ENCODE peak calls at places on chromosomes 4 and X, in four cellular contexts. G is IMR-90, Y is uterus, A is GM12891. C is an unnamed sample.
A peak's percentile ranks its signal among the peaks of the same experiment; 100 is the strongest.

GRCh38 chr4:158949094-158949493 is 153.8 kb upstream of the RAPGEF2 start:
- DNase-seq in A (no peak), G (peak; percentile 58), Y (no peak), C (peak; percentile 45)

GRCh38 chr4:139511320-139511719 is 44.7 kb downstream of the SETD7 start:
- DNase-seq in G (no peak), Y (no peak), A (no peak), C (no peak)

GRCh38 chrX:56766554-56767412 is 37.7 kb downstream of the NBDY start:
- DNase-seq in G (peak; percentile 39), A (no peak), Y (no peak), C (no peak)

GRCh38 chr4:3009422-3009821 is 46.1 kb downstream of the GRK4 start:
- DNase-seq in Y (no peak), A (no peak), G (no peak), C (no peak)

GRCh38 chrX:21800344-21800770 is 39.1 kb upstream of the MBTPS2 start:
- DNase-seq in A (no peak), G (peak; percentile 4), Y (no peak), C (no peak)

GRCh38 chr4:173943547-173943946 is 339.9 kb downstream of the FBXO8 start:
- DNase-seq in Y (no peak), G (no peak), A (no peak), C (no peak)

GRCh38 chrX:24341795-24342194 is 18.6 kb upstream of the SUPT20HL1 start:
- DNase-seq in A (no peak), G (peak; percentile 81), Y (no peak), C (no peak)

GRCh38 chr4:124427095-124427767 is 285.3 kb downstream of the ANKRD50 start:
- DNase-seq in Y (peak; percentile 65), A (no peak), G (no peak), C (no peak)

GRCh38 chrX:44245730-44246129 is 97.7 kb downstream of the EFHC2 start:
- DNase-seq in A (no peak), G (no peak), Y (no peak), C (no peak)

GRCh38 chr4:111066447-111066846 is 443.6 kb upstream of the PITX2 start:
- DNase-seq in Y (no peak), A (no peak), G (peak; percentile 63), C (no peak)

GRCh38 chrX:134753185-134754008 is 95.1 kb upstream of the PLAC1 start:
- DNase-seq in Y (no peak), G (peak; percentile 65), A (no peak), C (no peak)

GRCh38 chr4:169922632-169923276 is 103.4 kb downstream of the MFAP3L start:
- DNase-seq in G (no peak), A (no peak), Y (no peak), C (no peak)

GRCh38 chr4:99645036-99645435 is 12.6 kb downstream of the C4orf54 start:
- DNase-seq in Y (no peak), A (no peak), G (no peak), C (no peak)

GRCh38 chr4:81164126-81164525 is 50.9 kb downstream of the PRKG2 start:
- DNase-seq in A (no peak), Y (no peak), G (no peak), C (no peak)

GRCh38 chrX:109966246-109966645 is 36.7 kb upstream of the TMEM164 start:
- DNase-seq in Y (no peak), A (no peak), G (no peak), C (no peak)

GRCh38 chr4:6909970-6910339 is 329 bp downstream of the TBC1D14 start:
- DNase-seq in G (no peak), Y (no peak), A (peak; percentile 58), C (peak; percentile 86)

GRCh38 chr4:101993002-101993840 is 202.7 kb downstream of the BANK1 start:
- DNase-seq in G (no peak), Y (no peak), A (no peak), C (no peak)

GRCh38 chrX:110167952-110168451 is 149.9 kb downstream of the AMMECR1 start:
- DNase-seq in G (no peak), Y (no peak), A (no peak), C (peak; percentile 80)

GRCh38 chr4:39820186-39820585 is 122.2 kb downstream of the UBE2K start:
- DNase-seq in A (no peak), Y (no peak), G (no peak), C (peak; percentile 19)
- TF ChIP-seq POLR2A in A (no peak), Y (no peak), G (no peak), C (no peak)

GRCh38 chrX:49167740-49168108 is 4.0 kb upstream of the PLP2 start:
- DNase-seq in A (no peak), G (no peak), Y (no peak), C (no peak)

GRCh38 chrX:49163555-49164419 is 1.2 kb downstream of the MAGIX start:
- DNase-seq in Y (peak; percentile 89), A (peak; percentile 70), G (peak; percentile 73), C (peak; percentile 96)

GRCh38 chrX:49164589-49165360 is 2.2 kb downstream of the MAGIX start:
- DNase-seq in Y (no peak), G (no peak), A (no peak), C (no peak)

GRCh38 chrX:49165901-49166881 is 3.6 kb downstream of the MAGIX start:
- DNase-seq in G (peak; percentile 61), Y (peak; percentile 76), A (no peak), C (peak; percentile 91)

GRCh38 chrX:49166914-49167739 is 4.6 kb downstream of the MAGIX start:
- DNase-seq in G (peak; percentile 73), A (no peak), Y (peak; percentile 84), C (peak; percentile 78)
- TF ChIP-seq POLR2A in G (peak; percentile 40), A (no peak), Y (peak; percentile 60), C (peak; percentile 75)

GRCh38 chr4:26320159-26320452 is 708 bp upstream of the RBPJ start:
- DNase-seq in A (peak; percentile 38), Y (no peak), G (peak; percentile 28), C (peak; percentile 77)
- TF ChIP-seq POLR2A in A (no peak), Y (no peak), G (no peak), C (no peak)

DNA sequence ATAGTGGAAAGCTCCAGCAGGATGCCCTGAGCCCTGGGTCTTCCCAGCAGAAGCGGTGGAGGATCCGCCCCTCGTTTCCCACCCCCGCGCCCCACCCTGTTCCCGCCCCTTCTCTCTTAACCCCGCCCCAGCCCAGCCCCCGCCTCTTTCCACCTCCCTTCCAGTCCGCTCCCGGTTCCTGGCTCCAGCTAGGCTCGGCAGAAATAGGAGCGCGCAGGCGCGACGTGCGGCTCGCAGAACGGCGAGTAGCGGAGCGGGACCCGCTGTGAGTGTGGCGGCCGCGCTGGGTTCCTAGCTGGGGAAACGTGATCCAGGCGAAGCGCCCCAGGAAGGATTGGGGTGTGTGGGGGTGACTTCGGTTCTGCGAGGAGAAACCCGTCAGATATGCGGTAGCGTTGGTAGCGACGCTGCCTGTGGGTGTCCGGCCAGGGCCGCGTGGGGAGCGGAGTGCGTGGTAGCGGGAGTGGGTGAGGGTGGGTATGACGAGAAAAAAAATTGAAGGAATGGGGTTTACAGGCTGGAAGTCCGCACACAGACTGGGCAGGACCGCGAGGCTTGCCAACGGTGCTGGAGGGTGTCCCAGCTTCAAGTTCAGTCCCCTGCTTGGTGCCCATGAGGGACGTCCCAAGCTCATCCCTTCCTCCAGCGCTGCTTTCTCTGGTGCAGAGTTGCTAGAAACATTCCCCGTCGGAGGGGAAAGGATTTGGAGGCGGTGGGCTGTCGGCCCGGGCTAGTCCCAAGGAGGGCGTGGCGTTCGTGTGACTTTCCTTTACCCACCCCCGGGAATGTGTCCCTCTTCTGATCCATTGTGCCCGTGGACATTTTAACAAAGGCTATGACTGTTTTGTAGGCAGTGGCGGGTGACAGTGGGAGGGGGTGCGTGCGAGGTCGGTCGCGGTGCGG is at the start of gene PRRG1:
- DNase-seq in A (no peak), G (peak; percentile 83), Y (peak; percentile 71), C (peak; percentile 60)
- TF ChIP-seq POLR2A in A (no peak), G (peak; percentile 80), Y (peak; percentile 42), C (no peak)

GRCh38 chr4:55546633-55547460 is at the start of gene CLOCK:
- DNase-seq in Y (peak; percentile 87), A (peak; percentile 74), G (peak; percentile 85), C (peak; percentile 83)
- TF ChIP-seq POLR2A in Y (peak; percentile 40), A (no peak), G (peak; percentile 54), C (no peak)

GRCh38 chr4:1289232-1290164 is at the start of gene MAEA:
- DNase-seq in Y (peak; percentile 95), G (peak; percentile 95), A (peak; percentile 100), C (peak; percentile 98)
- TF ChIP-seq POLR2A in Y (peak; percentile 67), G (peak; percentile 88), A (peak; percentile 85), C (peak; percentile 97)

GRCh38 chr4:48016141-48017107 is at the start of the genes CNGA1 and NIPAL1:
- DNase-seq in Y (peak; percentile 26), A (peak; percentile 81), G (peak; percentile 23), C (peak; percentile 76)
- TF ChIP-seq POLR2A in Y (no peak), A (no peak), G (no peak), C (no peak)

DNA sequence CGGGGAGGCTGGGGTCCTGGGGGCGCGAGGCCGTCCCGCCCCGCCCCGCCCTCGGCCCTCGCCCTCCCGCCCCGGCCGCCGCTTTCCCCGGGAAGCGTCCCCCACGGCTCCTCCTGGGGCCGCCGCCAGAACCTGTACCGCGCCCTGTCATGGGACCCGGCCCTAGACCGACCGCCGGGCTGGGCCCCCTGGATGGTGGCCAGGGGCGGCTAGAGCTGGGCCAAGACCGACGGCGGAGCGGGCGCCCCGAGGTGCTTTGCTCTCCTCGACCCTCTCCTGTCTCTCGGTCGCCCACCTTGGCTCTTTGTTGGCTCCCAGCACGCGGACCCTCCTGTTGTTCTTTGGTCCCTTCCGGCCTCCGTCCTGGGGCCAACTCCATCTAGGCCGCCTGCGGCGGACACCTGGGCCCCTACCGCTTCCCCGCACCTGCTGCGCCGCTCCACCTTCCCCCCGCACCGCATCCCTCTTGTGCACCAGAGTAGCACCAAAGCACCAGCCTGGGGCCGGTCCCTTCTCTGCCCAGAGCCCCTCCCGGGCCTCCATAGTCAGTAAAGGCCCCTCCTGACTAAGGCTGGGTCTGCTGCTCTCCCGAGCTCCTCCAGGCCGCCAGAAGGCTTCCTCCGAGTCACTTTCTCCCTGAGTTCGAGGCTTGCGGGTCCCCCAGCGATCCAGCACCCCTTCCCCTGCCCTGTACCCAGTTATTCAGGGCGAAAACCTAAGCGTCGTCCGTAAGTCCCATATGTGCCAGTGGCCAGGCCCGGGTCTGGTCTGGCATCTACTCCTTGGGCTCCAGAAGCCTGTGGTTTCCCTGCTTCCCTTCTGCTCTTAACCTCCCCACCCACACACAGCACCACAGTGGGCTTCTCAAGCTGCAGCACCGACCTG is 587 bp downstream of the TACC3 start:
- DNase-seq in G (no peak), Y (no peak), A (no peak), C (peak; percentile 73)
- TF ChIP-seq POLR2A in G (no peak), Y (no peak), A (no peak), C (no peak)

GRCh38 chr4:54877006-54877405 is 219.2 kb downstream of the KIT start:
- DNase-seq in G (peak; percentile 83), Y (no peak), A (no peak), C (no peak)

GRCh38 chr4:54872246-54872645 is 214.5 kb downstream of the KIT start:
- DNase-seq in G (peak; percentile 35), A (no peak), Y (no peak), C (no peak)
- TF ChIP-seq POLR2A in G (no peak), A (no peak), Y (no peak), C (no peak)

C was measured in erythroblast.